ENCODE peak calls at places on chromosome 5, in eight cellular contexts. H, T, K, J, N, Y, L and B are unnamed samples.

GRCh38 chr5:137624786-137625349 is 111.0 kb downstream of the KLHL3 start:
- DNase-seq in H (no peak), T (no peak), K (no peak), J (no peak), N (no peak), Y (no peak), L (no peak), B (no peak)

GRCh38 chr5:156896545-156896944 is 46.5 kb downstream of the PPP1R2B start:
- DNase-seq in H (no peak), T (no peak), K (no peak), J (no peak), N (no peak), Y (no peak), L (no peak), B (no peak)

GRCh38 chr5:172443441-172444109 is 10.8 kb downstream of the SH3PXD2B start:
- DNase-seq in H (peak), T (peak), K (peak), J (no peak), N (peak), Y (no peak), L (peak), B (no peak)

GRCh38 chr5:114223866-114224265 is 138.0 kb upstream of the KCNN2 start:
- DNase-seq in H (no peak), T (peak), K (no peak), J (no peak), N (peak), Y (no peak), L (no peak), B (no peak)

GRCh38 chr5:145681686-145682085 is 153.5 kb downstream of the PRELID2 start:
- DNase-seq in H (peak), T (peak), K (peak), J (peak), N (peak), Y (no peak), L (peak), B (peak)

GRCh38 chr5:159310492-159310891 is 19.8 kb downstream of the IL12B start:
- DNase-seq in H (peak), T (peak), K (peak), J (peak), N (no peak), Y (peak), L (no peak), B (peak)

GRCh38 chr5:129177451-129177850 is 82.9 kb downstream of the ISOC1 start:
- DNase-seq in H (no peak), T (no peak), K (no peak), J (no peak), N (no peak), Y (no peak), L (no peak), B (no peak)

GRCh38 chr5:117455236-117456233 is 880.9 kb upstream of the SEMA6A start:
- DNase-seq in H (peak), T (no peak), K (no peak), J (no peak), N (no peak), Y (no peak), L (no peak), B (no peak)

GRCh38 chr5:142542906-142543305 is 143.0 kb downstream of the FGF1 start:
- DNase-seq in H (no peak), T (no peak), K (peak), J (no peak), N (peak), Y (no peak), L (no peak), B (no peak)

GRCh38 chr5:10655041-10655685 is 91.3 kb downstream of the ANKRD33B start:
- DNase-seq in H (peak), T (no peak), K (peak), J (no peak), N (no peak), Y (no peak), L (no peak), B (no peak)

GRCh38 chr5:147098233-147098790 is 136.5 kb upstream of the STK32A start:
- DNase-seq in H (no peak), T (peak), K (peak), J (peak), N (peak), Y (no peak), L (peak), B (peak)

GRCh38 chr5:138539791-138540190 is 3.2 kb downstream of the ETF1 start:
- DNase-seq in H (no peak), T (no peak), K (no peak), J (no peak), N (no peak), Y (no peak), L (no peak), B (no peak)

GRCh38 chr5:179295778-179296149 is 49.5 kb downstream of the ADAMTS2 start:
- DNase-seq in H (no peak), T (no peak), K (no peak), J (no peak), N (no peak), Y (no peak), L (no peak), B (no peak)

GRCh38 chr5:181184845-181185216 is 20.2 kb downstream of the TRIM7 start:
- DNase-seq in H (peak), T (no peak), K (no peak), J (no peak), N (no peak), Y (no peak), L (no peak), B (no peak)

GRCh38 chr5:145797336-145797735 is 37.8 kb downstream of the PRELID2 start:
- DNase-seq in H (no peak), T (peak), K (peak), J (no peak), N (peak), Y (no peak), L (no peak), B (no peak)

GRCh38 chr5:158769702-158770101 is 330.0 kb downstream of the EBF1 start:
- DNase-seq in H (no peak), T (peak), K (no peak), J (no peak), N (peak), Y (no peak), L (no peak), B (no peak)

GRCh38 chr5:172453206-172453985 is 929 bp downstream of the SH3PXD2B start:
- DNase-seq in H (peak), T (peak), K (peak), J (peak), N (peak), Y (no peak), L (peak), B (peak)

GRCh38 chr5:23840083-23840482 is 332.7 kb downstream of the PRDM9 start:
- DNase-seq in H (no peak), T (peak), K (no peak), J (no peak), N (peak), Y (no peak), L (no peak), B (no peak)

GRCh38 chr5:177290816-177291596 is 12.5 kb downstream of the RAB24 start:
- DNase-seq in H (no peak), T (no peak), K (no peak), J (no peak), N (no peak), Y (no peak), L (no peak), B (no peak)

GRCh38 chr5:179858241-179858585 is 404 bp downstream of the MRNIP start:
- DNase-seq in H (peak), T (peak), K (peak), J (peak), N (peak), Y (peak), L (peak), B (no peak)

GRCh38 chr5:142385194-142385593 is 60.4 kb upstream of the SPRY4 start:
- DNase-seq in H (no peak), T (peak), K (peak), J (no peak), N (peak), Y (no peak), L (no peak), B (no peak)

GRCh38 chr5:59709833-59710232 is 183.7 kb downstream of the PDE4D start:
- DNase-seq in H (no peak), T (peak), K (peak), J (no peak), N (peak), Y (no peak), L (no peak), B (no peak)

GRCh38 chr5:35229076-35230042 is 928 bp downstream of the PRLR start:
- DNase-seq in H (no peak), T (no peak), K (no peak), J (peak), N (no peak), Y (no peak), L (no peak), B (no peak)
- TF ChIP-seq CTCF in H (no peak), T (no peak), K (no peak), J (no peak), N (no peak), Y (no peak), L (peak), B (peak)

GRCh38 chr5:151296478-151296830 is 7.1 kb downstream of the SLC36A3 start:
- DNase-seq in H (no peak), T (no peak), K (no peak), J (no peak), N (no peak), Y (no peak), L (no peak), B (no peak)

GRCh38 chr5:151296974-151297373 is 6.6 kb downstream of the SLC36A3 start:
- DNase-seq in H (no peak), T (no peak), K (no peak), J (no peak), N (no peak), Y (no peak), L (no peak), B (no peak)

GRCh38 chr5:151295801-151296477 is 7.6 kb downstream of the SLC36A3 start:
- DNase-seq in H (no peak), T (peak), K (no peak), J (no peak), N (no peak), Y (no peak), L (no peak), B (no peak)

GRCh38 chr5:151298465-151298864 is 5.1 kb downstream of the SLC36A3 start:
- DNase-seq in H (no peak), T (peak), K (no peak), J (no peak), N (no peak), Y (no peak), L (no peak), B (no peak)

GRCh38 chr5:151298063-151298462 is 5.5 kb downstream of the SLC36A3 start:
- DNase-seq in H (no peak), T (peak), K (no peak), J (peak), N (no peak), Y (no peak), L (peak), B (no peak)
- TF ChIP-seq CTCF in H (no peak), T (peak), K (peak), J (peak), N (no peak), Y (no peak), L (peak), B (peak)

DNA sequence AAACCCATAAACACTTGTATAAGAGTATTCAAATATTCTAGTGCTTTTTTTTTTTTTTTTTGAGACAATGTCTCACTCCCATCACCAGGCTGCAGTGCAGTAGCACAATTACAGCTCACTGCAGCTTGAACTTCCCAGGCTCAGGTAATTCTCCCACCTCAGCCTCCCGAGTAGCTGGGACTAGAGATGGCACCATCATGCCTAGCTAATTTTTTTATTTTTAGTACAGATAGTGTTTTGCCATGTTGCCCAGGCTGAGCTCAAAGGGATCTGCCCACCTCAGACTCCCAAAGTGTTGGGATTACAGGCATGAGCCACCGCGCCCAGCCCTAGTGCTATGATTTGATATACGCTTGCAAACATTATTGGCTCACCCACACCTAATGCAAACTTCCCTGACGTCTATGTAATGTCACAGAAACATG is 11.8 kb downstream of the IL6ST start:
- DNase-seq in H (no peak), T (peak), K (no peak), J (no peak), N (no peak), Y (peak), L (no peak), B (no peak)
- TF ChIP-seq CTCF in H (peak), T (peak), K (no peak), J (no peak), N (no peak), Y (peak), L (peak), B (no peak)

GRCh38 chr5:94785111-94785510 is 166.6 kb downstream of the SLF1 start:
- DNase-seq in H (no peak), T (peak), K (peak), J (no peak), N (no peak), Y (no peak), L (no peak), B (no peak)
- TF ChIP-seq CTCF in H (no peak), T (no peak), K (no peak), J (peak), N (no peak), Y (no peak), L (no peak), B (peak)

GRCh38 chr5:143682788-143683419 is 129.1 kb upstream of the HMHB1 start:
- DNase-seq in H (no peak), T (no peak), K (no peak), J (no peak), N (no peak), Y (no peak), L (no peak), B (no peak)

GRCh38 chr5:143683459-143683858 is 128.5 kb upstream of the HMHB1 start:
- DNase-seq in H (no peak), T (no peak), K (no peak), J (no peak), N (no peak), Y (no peak), L (no peak), B (no peak)

GRCh38 chr5:143682221-143682620 is 129.7 kb upstream of the HMHB1 start:
- DNase-seq in H (no peak), T (peak), K (no peak), J (peak), N (peak), Y (no peak), L (no peak), B (no peak)

GRCh38 chr5:143687604-143688003 is 124.4 kb upstream of the HMHB1 start:
- DNase-seq in H (no peak), T (no peak), K (no peak), J (no peak), N (no peak), Y (no peak), L (no peak), B (no peak)

GRCh38 chr5:143685416-143685815 is 126.5 kb upstream of the HMHB1 start:
- DNase-seq in H (no peak), T (peak), K (no peak), J (no peak), N (peak), Y (no peak), L (no peak), B (no peak)
- TF ChIP-seq CTCF in H (peak), T (peak), K (peak), J (no peak), N (peak), Y (no peak), L (no peak), B (no peak)

DNA sequence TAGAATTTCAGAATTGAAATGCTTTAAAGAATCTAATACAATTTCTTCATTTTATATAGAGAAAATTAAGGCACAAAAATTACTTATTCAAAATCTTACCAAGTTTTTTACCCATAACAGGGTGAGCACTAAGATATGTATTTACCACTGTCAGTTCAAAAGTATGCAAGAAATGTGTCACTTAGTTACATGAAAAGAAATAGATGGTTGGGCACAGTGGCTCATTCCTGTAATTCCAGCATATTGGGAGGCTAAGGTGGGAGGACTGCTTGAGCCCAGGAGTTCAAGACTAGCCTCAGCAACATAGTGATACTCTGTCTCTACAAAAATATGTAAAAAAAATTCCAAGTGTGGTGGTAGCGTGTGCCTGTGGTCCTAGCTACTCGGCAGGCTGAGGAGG is 19.5 kb downstream of the YIPF5 start:
- DNase-seq in H (no peak), T (peak), K (peak), J (no peak), N (no peak), Y (no peak), L (no peak), B (no peak)
- TF ChIP-seq CTCF in H (no peak), T (no peak), K (no peak), J (no peak), N (no peak), Y (no peak), L (no peak), B (no peak)